ENCODE peak calls at places on chromosomes 7 and 10, in eight cellular contexts. I is fibroblast of villous mesenchyme; U is upper lobe of left lung; E is astrocyte of the spinal cord; O is GM12865; L is IMR-90; W is CD8-positive, alpha-beta T cell; B is mucosa of descending colon. P is an unnamed sample.

GRCh38 chr7:149218469-149219420 is 20.7 kb upstream of the ZNF212 start:
- DNase-seq in L (no peak), I (no peak), W (no peak), U (no peak), E (no peak), O (no peak), B (no peak), P (no peak)

GRCh38 chr10:5812283-5813090 is 747 bp downstream of the GDI2 start:
- DNase-seq in L (no peak), U (peak; percentile 48), B (peak; percentile 76), I (no peak), O (peak; percentile 63), W (peak; percentile 31), E (peak; percentile 15), P (no peak)

GRCh38 chr7:81446212-81446611 is 323.6 kb downstream of the HGF start:
- DNase-seq in W (no peak), U (no peak), L (no peak), B (no peak), O (no peak), E (no peak), I (no peak), P (no peak)

GRCh38 chr10:30639946-30640786 is 10.6 kb upstream of the LYZL2 start:
- DNase-seq in W (no peak), U (no peak), B (no peak), L (peak; percentile 77), I (peak; percentile 76), O (peak; percentile 68), E (peak; percentile 72), P (peak; percentile 85)

GRCh38 chr7:132782777-132783633 is 206.7 kb upstream of the PLXNA4 start:
- DNase-seq in L (peak; percentile 84), O (no peak), U (no peak), E (peak; percentile 92), W (no peak), B (no peak), I (peak; percentile 66), P (peak; percentile 19)

GRCh38 chr10:29804025-29804852 is 169.5 kb upstream of the SVIL start:
- DNase-seq in E (peak; percentile 97), B (no peak), U (peak; percentile 54), O (no peak), W (no peak), I (peak; percentile 75), L (peak; percentile 95), P (peak; percentile 85)

GRCh38 chr7:90931996-90932912 is 332.0 kb upstream of the FZD1 start:
- DNase-seq in E (peak; percentile 25), O (peak; percentile 92), W (no peak), I (no peak), L (no peak), B (no peak), U (no peak), P (no peak)

GRCh38 chr10:71526662-71527061 is 129.9 kb downstream of the CDH23 start:
- DNase-seq in L (no peak), B (no peak), W (no peak), O (no peak), E (no peak), U (no peak), I (no peak), P (no peak)

GRCh38 chr7:9488555-9488954 is 1055.1 kb downstream of the NXPH1 start:
- DNase-seq in B (no peak), E (peak; percentile 90), U (no peak), W (no peak), I (peak; percentile 55), L (peak; percentile 19), O (no peak), P (peak; percentile 68)

GRCh38 chr7:76074306-76074971 is 26.5 kb downstream of the MDH2 start:
- DNase-seq in W (no peak), B (no peak), I (no peak), L (no peak), U (no peak), E (no peak), O (no peak), P (no peak)

GRCh38 chr10:78194539-78195402 is 161.1 kb downstream of the RPS24 start:
- DNase-seq in U (no peak), O (no peak), B (no peak), L (peak; percentile 57), I (no peak), E (peak; percentile 17), W (no peak), P (peak; percentile 7)

GRCh38 chr10:18684416-18684815 is 25.2 kb downstream of the ARL5B start:
- DNase-seq in L (no peak), U (no peak), E (no peak), I (no peak), B (no peak), W (no peak), O (no peak), P (no peak)

GRCh38 chr10:121217331-121217730 is 366.2 kb downstream of the WDR11 start:
- DNase-seq in O (no peak), E (no peak), W (no peak), B (no peak), L (no peak), I (no peak), U (no peak), P (no peak)

GRCh38 chr7:29109356-29109755 is 37.0 kb downstream of the CPVL start:
- DNase-seq in L (no peak), W (no peak), B (no peak), U (no peak), O (no peak), I (no peak), E (no peak), P (no peak)

GRCh38 chr7:3089493-3089892 is 45.8 kb upstream of the CARD11 start:
- DNase-seq in O (peak; percentile 27), U (no peak), I (no peak), L (peak; percentile 6), W (no peak), B (no peak), E (peak; percentile 5), P (peak; percentile 26)

GRCh38 chr7:33109758-33110238 is 594 bp upstream of the RP9 start:
- DNase-seq in L (peak; percentile 39), O (no peak), U (no peak), E (no peak), I (no peak), B (no peak), W (no peak), P (no peak)

GRCh38 chr7:85595639-85596268 is 408.9 kb upstream of the SEMA3D start:
- DNase-seq in L (peak; percentile 75), I (peak; percentile 20), B (no peak), E (peak; percentile 47), W (no peak), U (no peak), O (no peak), P (peak; percentile 57)

GRCh38 chr10:94546616-94547175 is 1.1 kb downstream of the HELLS start:
- DNase-seq in U (no peak), W (no peak), E (peak; percentile 14), B (no peak), L (peak; percentile 12), I (peak; percentile 11), O (peak; percentile 22), P (peak; percentile 5)

GRCh38 chr10:35194906-35195305 is 68.3 kb downstream of the CREM start:
- DNase-seq in L (peak; percentile 91), E (peak; percentile 71), U (no peak), W (peak; percentile 74), I (peak; percentile 88), B (no peak), O (no peak), P (peak; percentile 84)
- H3K4me3 ChIP-seq in L (peak overlapping the region; percentile 44), E (peak overlapping the region; percentile 49), U (no peak overlapping the region), W (peak overlapping the region; percentile 45), I (peak overlapping the region; percentile 51), B (no peak overlapping the region), O (peak overlapping the region; percentile 69), P (peak overlapping the region; percentile 62)

GRCh38 chr7:150959739-150960734 is 18.1 kb downstream of the KCNH2 start:
- DNase-seq in L (no peak), W (no peak), B (peak; percentile 35), E (no peak), U (no peak), I (peak; percentile 82), O (no peak), P (peak; percentile 42)
- TF ChIP-seq CTCF in L (no peak), W (no peak), B (no peak), E (no peak), U (no peak), I (no peak), O (no peak), P (no peak)

DNA sequence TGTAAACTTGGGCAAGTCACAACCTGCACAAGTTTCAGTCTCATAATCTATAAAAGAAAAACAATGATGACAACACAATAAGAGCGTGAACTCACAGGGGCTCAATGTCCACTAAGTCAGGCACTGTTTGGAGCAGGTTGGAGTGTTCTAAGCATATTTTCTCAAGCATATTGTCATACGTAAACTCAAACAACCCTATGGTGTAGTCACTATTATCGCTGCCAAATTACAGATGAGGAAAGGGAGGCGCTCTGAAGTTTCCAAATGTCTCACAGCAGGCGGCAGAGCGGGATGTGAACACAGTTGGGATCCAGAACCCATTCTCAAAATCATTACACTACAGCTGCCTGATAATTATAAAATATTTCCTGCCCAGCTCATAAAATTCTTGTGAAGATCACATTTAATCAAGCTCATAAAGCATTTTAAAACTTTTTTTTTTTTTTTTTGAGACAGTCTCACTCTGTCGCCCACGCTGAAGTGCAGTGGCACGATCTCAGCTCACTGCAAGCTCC is 64.3 kb downstream of the USP6NL start:
- DNase-seq in E (peak; percentile 28), O (no peak), W (no peak), B (no peak), U (no peak), L (no peak), I (peak; percentile 21), P (peak; percentile 12)
- H3K4me3 ChIP-seq in E (no peak overlapping the region), O (no peak overlapping the region), W (no peak overlapping the region), B (no peak overlapping the region), U (no peak overlapping the region), L (no peak overlapping the region), I (no peak overlapping the region), P (no peak overlapping the region)

GRCh38 chr10:103451091-103451801 is 924 bp downstream of the CALHM2 start:
- DNase-seq in L (no peak), I (peak; percentile 37), B (peak; percentile 83), E (no peak), U (peak; percentile 53), O (no peak), W (peak; percentile 53), P (peak; percentile 42)

GRCh38 chr10:103451871-103452713 is at the start of gene CALHM2:
- DNase-seq in E (no peak), I (peak; percentile 60), U (no peak), O (peak; percentile 67), W (peak; percentile 43), L (peak; percentile 41), B (peak; percentile 79), P (peak; percentile 57)

GRCh38 chr10:103455235-103455634 is 3.1 kb upstream of the CALHM2 start:
- DNase-seq in U (no peak), O (no peak), E (no peak), B (no peak), L (no peak), I (no peak), W (no peak), P (no peak)

GRCh38 chr10:103454026-103454425 is 1.9 kb upstream of the CALHM2 start:
- DNase-seq in W (no peak), E (no peak), O (no peak), I (no peak), L (no peak), U (no peak), B (no peak), P (no peak)

DNA sequence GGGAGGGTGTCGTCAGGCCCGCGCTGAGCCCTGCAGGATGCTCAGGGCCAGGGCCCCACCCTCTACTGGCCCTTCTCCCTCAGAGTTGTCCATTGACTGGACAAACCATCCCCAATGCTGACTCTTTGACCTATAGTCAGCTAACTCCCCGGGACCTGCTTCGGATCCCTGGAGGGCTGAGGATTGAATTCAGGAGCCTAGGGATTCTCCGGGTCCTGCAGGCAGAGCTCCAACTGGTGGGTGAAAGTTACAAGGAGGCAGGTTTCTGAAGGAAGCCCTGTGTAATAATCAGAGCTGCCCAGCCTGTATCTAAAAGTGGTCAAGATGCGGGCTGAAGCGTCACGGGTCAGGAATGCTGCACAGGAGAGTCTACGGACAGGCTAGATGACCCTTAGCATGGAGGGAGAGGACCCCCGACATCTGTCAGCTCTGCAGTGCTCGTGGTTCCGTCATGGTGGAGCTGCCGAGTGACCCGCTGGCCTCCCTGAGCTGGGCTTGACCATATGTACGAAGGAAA is 602 bp upstream of the CALHM2 start:
- DNase-seq in I (no peak), L (no peak), U (no peak), B (no peak), W (no peak), O (no peak), E (no peak), P (no peak)
- TF ChIP-seq CTCF in I (no peak), L (no peak), U (no peak), B (no peak), W (no peak), O (no peak), E (no peak), P (no peak)